ENCODE peak calls at places on chromosomes 6 and 20, in nine cellular contexts. One of them, this sample, is unnamed.

GRCh38 chr6:15132854-15133670 is 112.8 kb upstream of the JARID2 start:
- DNase-seq in suprapubic skin: no peak
- DNase-seq in GM06990: no peak
- DNase-seq in testis: no peak
- DNase-seq in prostate gland: no peak
- DNase-seq in effector memory CD8-positive, alpha-beta T cell: no peak
- DNase-seq in HFF-Myc: no peak
- DNase-seq in RWPE2: peak; percentile 91
- DNase-seq in NCI-H1436: no peak
- DNase-seq in this sample: no peak

GRCh38 chr20:59063358-59064213 is 21.0 kb upstream of the PRELID3B start:
- DNase-seq in suprapubic skin: no peak
- DNase-seq in GM06990: no peak
- DNase-seq in testis: no peak
- DNase-seq in prostate gland: no peak
- DNase-seq in effector memory CD8-positive, alpha-beta T cell: no peak
- DNase-seq in HFF-Myc: peak; percentile 75
- DNase-seq in RWPE2: peak; percentile 91
- DNase-seq in NCI-H1436: no peak
- DNase-seq in this sample: no peak

GRCh38 chr6:135163440-135163738 is 17.7 kb upstream of the MYB start:
- DNase-seq in suprapubic skin: no peak
- DNase-seq in GM06990: peak; percentile 73
- DNase-seq in testis: no peak
- DNase-seq in prostate gland: no peak
- DNase-seq in effector memory CD8-positive, alpha-beta T cell: peak; percentile 21
- DNase-seq in HFF-Myc: no peak
- DNase-seq in RWPE2: no peak
- DNase-seq in NCI-H1436: no peak
- DNase-seq in this sample: no peak

GRCh38 chr6:13486679-13487121 is 700 bp downstream of the GFOD1 start:
- DNase-seq in suprapubic skin: peak; percentile 81
- DNase-seq in GM06990: peak; percentile 82
- DNase-seq in testis: peak; percentile 59
- DNase-seq in prostate gland: peak; percentile 15
- DNase-seq in effector memory CD8-positive, alpha-beta T cell: peak; percentile 40
- DNase-seq in HFF-Myc: no peak
- DNase-seq in RWPE2: peak; percentile 77
- DNase-seq in NCI-H1436: peak; percentile 14
- DNase-seq in this sample: no peak

GRCh38 chr6:98927534-98927933 is 20.2 kb downstream of the FBXL4 start:
- DNase-seq in suprapubic skin: no peak
- DNase-seq in GM06990: no peak
- DNase-seq in testis: no peak
- DNase-seq in prostate gland: no peak
- DNase-seq in effector memory CD8-positive, alpha-beta T cell: no peak
- DNase-seq in HFF-Myc: no peak
- DNase-seq in RWPE2: no peak
- DNase-seq in NCI-H1436: peak; percentile 14
- DNase-seq in this sample: no peak

GRCh38 chr6:132020138-132020551 is 69.0 kb upstream of the CCN2 start:
- DNase-seq in suprapubic skin: peak; percentile 62
- DNase-seq in GM06990: no peak
- DNase-seq in testis: peak; percentile 36
- DNase-seq in prostate gland: peak; percentile 19
- DNase-seq in effector memory CD8-positive, alpha-beta T cell: no peak
- DNase-seq in HFF-Myc: no peak
- DNase-seq in RWPE2: no peak
- DNase-seq in NCI-H1436: no peak
- DNase-seq in this sample: no peak

GRCh38 chr6:104601008-104601745 is 258.5 kb downstream of the HACE1 start:
- DNase-seq in suprapubic skin: no peak
- DNase-seq in GM06990: no peak
- DNase-seq in testis: no peak
- DNase-seq in prostate gland: no peak
- DNase-seq in effector memory CD8-positive, alpha-beta T cell: no peak
- DNase-seq in HFF-Myc: no peak
- DNase-seq in RWPE2: no peak
- DNase-seq in NCI-H1436: no peak
- DNase-seq in this sample: peak; percentile 43

GRCh38 chr6:162443101-162443500 is 284.5 kb downstream of the PRKN start:
- DNase-seq in suprapubic skin: no peak
- DNase-seq in GM06990: no peak
- DNase-seq in testis: no peak
- DNase-seq in prostate gland: no peak
- DNase-seq in effector memory CD8-positive, alpha-beta T cell: no peak
- DNase-seq in HFF-Myc: no peak
- DNase-seq in RWPE2: no peak
- DNase-seq in NCI-H1436: no peak
- DNase-seq in this sample: no peak

GRCh38 chr6:5082487-5083306 is 2.4 kb upstream of the PPP1R3G start:
- DNase-seq in suprapubic skin: peak; percentile 85
- DNase-seq in GM06990: no peak
- DNase-seq in testis: no peak
- DNase-seq in prostate gland: no peak
- DNase-seq in effector memory CD8-positive, alpha-beta T cell: no peak
- DNase-seq in HFF-Myc: no peak
- DNase-seq in RWPE2: peak; percentile 95
- DNase-seq in NCI-H1436: no peak
- DNase-seq in this sample: peak; percentile 66

GRCh38 chr6:157239671-157240058 is 83.7 kb downstream of the TMEM242 start:
- DNase-seq in suprapubic skin: no peak
- DNase-seq in GM06990: no peak
- DNase-seq in testis: no peak
- DNase-seq in prostate gland: no peak
- DNase-seq in effector memory CD8-positive, alpha-beta T cell: no peak
- DNase-seq in HFF-Myc: no peak
- DNase-seq in RWPE2: no peak
- DNase-seq in NCI-H1436: no peak
- DNase-seq in this sample: no peak

GRCh38 chr6:168037242-168037641 is 39.8 kb downstream of the KIF25 start:
- DNase-seq in suprapubic skin: peak; percentile 45
- DNase-seq in GM06990: no peak
- DNase-seq in testis: no peak
- DNase-seq in prostate gland: no peak
- DNase-seq in effector memory CD8-positive, alpha-beta T cell: no peak
- DNase-seq in HFF-Myc: no peak
- DNase-seq in RWPE2: no peak
- DNase-seq in NCI-H1436: no peak
- DNase-seq in this sample: no peak

GRCh38 chr6:42147138-42147562 is 4.7 kb upstream of the C6orf132 start:
- DNase-seq in suprapubic skin: no peak
- DNase-seq in GM06990: no peak
- DNase-seq in testis: no peak
- DNase-seq in prostate gland: peak; percentile 43
- DNase-seq in effector memory CD8-positive, alpha-beta T cell: no peak
- DNase-seq in HFF-Myc: no peak
- DNase-seq in RWPE2: no peak
- DNase-seq in NCI-H1436: no peak
- DNase-seq in this sample: no peak

This sample was measured in fibroblast of the conjunctiva.